ENCODE peak calls at places on chromosomes 13 and 19, in four cellular contexts. H, M, J and K are unnamed samples.

GRCh38 chr19:14383556-14383897 is 2.3 kb downstream of the ADGRE5 start:
- DNase-seq in H (no peak), M (no peak), J (no peak), K (no peak)

GRCh38 chr13:65756071-65756671 is 1474.0 kb downstream of the PCDH9 start:
- DNase-seq in J (no peak), H (no peak), M (no peak), K (no peak)

GRCh38 chr13:96091164-96091931 is 1.4 kb downstream of the HS6ST3 start:
- DNase-seq in J (no peak), M (peak; percentile 72), H (no peak), K (peak; percentile 46)

GRCh38 chr13:39321578-39321977 is 281.4 kb downstream of the LHFPL6 start:
- DNase-seq in J (no peak), M (no peak), H (no peak), K (no peak)

GRCh38 chr13:43924549-43925245 is 45.0 kb downstream of the LACC1 start:
- DNase-seq in M (no peak), J (no peak), H (peak; percentile 19), K (no peak)

GRCh38 chr13:33642374-33643065 is 175.4 kb upstream of the RFC3 start:
- DNase-seq in H (no peak), M (no peak), J (peak; percentile 99), K (no peak)

GRCh38 chr19:1251503-1252220 is 3.3 kb downstream of the MIDN start:
- DNase-seq in J (peak; percentile 90), H (no peak), M (no peak), K (peak; percentile 65)

GRCh38 chr19:18649371-18650047 is 12.7 kb downstream of the KLHL26 start:
- DNase-seq in M (no peak), J (no peak), H (no peak), K (no peak)

GRCh38 chr13:50334944-50335343 is 319.7 kb downstream of the KCNRG start:
- DNase-seq in H (no peak), J (peak; percentile 50), M (no peak), K (no peak)

GRCh38 chr13:94178625-94179244 is 300.7 kb downstream of the DCT start:
- DNase-seq in J (peak; percentile 53), M (no peak), H (no peak), K (no peak)

GRCh38 chr19:58562126-58563033 is 4.0 kb upstream of the UBE2M start:
- DNase-seq in J (no peak), H (no peak), M (no peak), K (peak; percentile 60)

GRCh38 chr19:12777217-12778019 is 2.1 kb upstream of the HOOK2 start:
- DNase-seq in J (peak; percentile 50), M (peak; percentile 95), H (no peak), K (peak; percentile 89)

GRCh38 chr19:33621811-33622504 is at the start of gene CHST8:
- DNase-seq in J (no peak), H (no peak), M (peak; percentile 86), K (peak; percentile 93)

GRCh38 chr13:51826606-51827005 is 18.4 kb downstream of the TMEM272 start:
- DNase-seq in J (no peak), H (no peak), M (no peak), K (no peak)

GRCh38 chr13:110138009-110138699 is 168.8 kb downstream of the COL4A1 start:
- DNase-seq in H (peak; percentile 36), M (no peak), J (peak; percentile 8), K (peak; percentile 79)
- TF ChIP-seq CTCF in H (no peak), M (peak; percentile 7), J (peak; percentile 27), K (no peak)

DNA sequence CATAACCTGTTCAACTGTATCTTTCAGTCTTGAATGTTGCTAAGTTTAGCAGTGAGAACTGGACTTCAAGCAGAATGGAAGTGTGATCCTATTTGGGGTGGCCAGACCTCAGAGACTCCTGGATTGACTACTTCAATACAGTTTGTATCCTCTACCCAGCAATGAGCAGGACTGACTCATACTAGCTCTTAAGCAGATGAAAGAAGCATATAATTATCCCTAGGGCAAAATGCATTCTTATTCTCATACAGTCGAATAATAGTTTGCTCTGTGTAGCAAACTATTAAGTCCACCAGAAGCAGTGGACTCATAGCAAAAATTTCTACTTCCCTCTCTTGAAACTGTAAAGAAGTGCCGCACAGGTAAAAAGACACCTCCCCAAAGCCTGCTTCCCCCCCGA is 46.4 kb upstream of the FAM216B start:
- DNase-seq in J (no peak), M (no peak), H (no peak), K (no peak)
- TF ChIP-seq RAD21 in J (no peak), M (no peak), H (no peak), K (no peak)

GRCh38 chr13:26971990-26972888 is 199.4 kb downstream of the USP12 start:
- DNase-seq in H (no peak), J (peak; percentile 74), M (peak; percentile 70), K (no peak)
- TF ChIP-seq TCF12 in H (peak; percentile 20), J (no peak), M (peak; percentile 88), K (no peak)

GRCh38 chr19:10855879-10856522 is 7.8 kb downstream of the C19orf38 start:
- DNase-seq in M (peak; percentile 70), H (no peak), J (no peak), K (peak; percentile 48)

GRCh38 chr19:10854350-10855089 is 6.3 kb downstream of the C19orf38 start:
- DNase-seq in M (no peak), H (no peak), J (peak; percentile 67), K (no peak)

GRCh38 chr19:10861118-10861651 is 10.2 kb upstream of the CARM1 start:
- DNase-seq in M (peak; percentile 84), H (no peak), J (peak; percentile 54), K (no peak)

GRCh38 chr19:10862561-10863106 is 8.7 kb upstream of the CARM1 start:
- DNase-seq in H (no peak), J (no peak), M (no peak), K (no peak)

DNA sequence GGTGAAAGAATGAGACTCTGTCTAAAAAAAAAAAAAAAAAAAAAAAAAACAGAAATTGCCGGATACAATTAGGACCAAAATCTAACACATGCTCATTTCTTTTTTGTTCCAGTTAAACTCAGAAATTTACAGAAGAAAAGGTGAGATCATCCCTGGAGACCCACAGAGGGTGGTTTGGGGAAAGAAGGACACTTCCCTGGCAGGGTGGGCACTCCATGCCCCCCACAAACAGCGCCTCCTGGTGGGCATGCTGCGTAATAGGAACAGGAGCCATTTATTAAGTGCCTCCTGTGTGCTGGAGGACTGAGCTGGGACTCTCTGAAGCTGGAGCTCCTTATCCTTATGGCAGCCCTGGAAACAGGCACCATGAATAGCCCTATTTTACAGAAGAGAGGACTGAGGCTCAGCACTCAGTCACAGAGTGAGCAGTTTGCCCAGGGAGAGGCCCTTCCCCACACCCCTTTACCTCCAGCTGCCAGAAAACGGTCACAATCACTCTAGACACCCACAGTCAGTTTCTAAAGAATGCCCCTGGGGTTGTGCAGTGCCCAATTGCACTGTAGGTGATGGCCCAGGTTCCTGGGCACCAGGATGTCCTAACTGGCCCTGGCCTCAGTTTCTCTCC is 10.1 kb downstream of the C19orf38 start:
- DNase-seq in H (no peak), M (peak; percentile 78), J (no peak), K (peak; percentile 69)
- TF ChIP-seq CTCF in H (peak; percentile 91), M (peak; percentile 83), J (peak; percentile 75), K (peak; percentile 95)

DNA sequence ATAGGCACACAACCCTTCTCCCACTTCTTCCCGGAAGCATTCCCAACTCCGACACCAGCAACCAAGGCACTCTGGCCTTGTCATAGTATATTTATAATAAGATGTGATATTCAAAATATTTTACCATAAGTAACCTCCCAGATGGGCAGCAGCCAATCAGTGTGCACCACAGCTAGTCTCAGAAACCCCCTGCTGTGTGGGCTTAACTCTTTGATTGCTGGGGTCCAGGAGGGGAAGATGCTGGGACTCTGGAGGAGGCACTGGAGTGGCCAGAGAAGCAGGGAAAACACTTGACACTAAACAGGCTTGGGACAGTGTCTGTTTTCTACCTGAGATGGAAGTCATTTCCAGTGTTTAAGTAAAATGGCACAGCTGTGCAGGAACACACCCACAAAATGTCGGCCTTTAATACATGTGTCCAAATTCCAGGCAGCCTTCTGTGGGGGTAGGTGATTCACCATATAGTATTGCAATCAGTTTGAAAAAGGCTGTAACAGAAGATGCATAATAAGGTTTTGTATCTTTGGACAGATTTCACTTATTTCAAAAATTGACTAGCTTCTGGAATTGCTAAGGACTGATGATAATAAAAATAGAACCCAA is 100.7 kb downstream of the MBNL2 start:
- DNase-seq in H (no peak), J (no peak), M (no peak), K (no peak)
- TF ChIP-seq RAD21 in H (no peak), J (no peak), M (no peak), K (no peak)